ENCODE peak calls at places on chromosomes 16 and 17, in nine cellular contexts. C is D341Med; J is smooth muscle cell of the brain vasculature; K is stimulated activated naive CD8-positive, alpha-beta T cell treated with anti-CD3 and anti-CD28 coated beads, Interleukin-15, Interleukin-2, amounts not matched to agents 100 U/mL and 50 U/mL, for 24 hours; G is glutamatergic neuron; A is psoas muscle; B is Daoy; H is A172; L is activated T-helper 1 cell treated with Interleukin-2 at 50 U/mL for 16 hours. R is an unnamed sample.

GRCh38 chr17:12302711-12303110 is 282.0 kb downstream of the MAP2K4 start:
- DNase-seq in L (no peak), H (no peak), C (no peak), B (no peak), J (no peak), A (no peak), K (no peak), G (no peak), R (no peak)

GRCh38 chr16:31459722-31460581 is 651 bp downstream of the ARMC5 start:
- DNase-seq in A (peak), B (peak), C (peak), L (peak), G (peak), K (peak), J (peak), H (peak), R (peak)

GRCh38 chr17:57357392-57357784 is 101.1 kb downstream of the MSI2 start:
- DNase-seq in A (peak), L (no peak), H (no peak), G (no peak), B (no peak), K (no peak), J (no peak), C (peak), R (no peak)

GRCh38 chr17:36059455-36059854 is 4.6 kb upstream of the CCL18 start:
- DNase-seq in K (no peak), A (no peak), G (no peak), H (no peak), J (no peak), L (no peak), B (no peak), C (no peak), R (no peak)

GRCh38 chr17:73325527-73325842 is 13.7 kb upstream of the CDC42EP4 start:
- DNase-seq in K (no peak), A (peak), H (no peak), B (no peak), L (no peak), C (no peak), G (no peak), J (no peak), R (no peak)

GRCh38 chr17:5786510-5786875 is 202.2 kb upstream of the NLRP1 start:
- DNase-seq in H (no peak), L (no peak), B (no peak), C (no peak), G (no peak), J (no peak), A (no peak), K (no peak), R (no peak)

GRCh38 chr17:81815646-81815985 is 11.7 kb downstream of the GCGR start:
- DNase-seq in L (no peak), A (no peak), B (no peak), J (no peak), H (no peak), K (no peak), G (no peak), C (no peak), R (no peak)

GRCh38 chr16:77918792-77919707 is 103.3 kb upstream of the CLEC3A start:
- DNase-seq in G (no peak), K (no peak), A (no peak), C (no peak), B (peak), L (no peak), H (peak), J (no peak), R (no peak)

GRCh38 chr17:8696456-8696855 is 48.2 kb downstream of the CCDC42 start:
- DNase-seq in G (no peak), B (peak), H (no peak), A (no peak), J (no peak), C (no peak), L (no peak), K (no peak), R (no peak)

GRCh38 chr17:2214887-2215615 is 88.5 kb downstream of the SMG6 start:
- DNase-seq in J (no peak), A (peak), H (peak), G (no peak), L (no peak), C (no peak), K (no peak), B (peak), R (no peak)

GRCh38 chr16:15811778-15812750 is 44.8 kb downstream of the MYH11 start:
- DNase-seq in B (peak), L (no peak), G (peak), A (no peak), C (peak), J (peak), H (peak), K (no peak), R (no peak)

GRCh38 chr17:1907818-1908698 is 78.3 kb downstream of the RPA1 start:
- DNase-seq in J (no peak), H (no peak), G (peak), C (peak), B (peak), L (no peak), A (peak), K (peak), R (no peak)

GRCh38 chr16:6926762-6927161 is 405.9 kb upstream of the RBFOX1 start:
- DNase-seq in H (no peak), A (no peak), C (no peak), J (no peak), B (no peak), L (no peak), K (no peak), G (no peak), R (no peak)

GRCh38 chr16:85902366-85903155 is 3.6 kb downstream of the IRF8 start:
- DNase-seq in B (no peak), C (no peak), A (no peak), H (no peak), J (no peak), K (peak), G (no peak), L (peak), R (no peak)

GRCh38 chr16:81376880-81377279 is 62.1 kb downstream of the GAN start:
- DNase-seq in C (no peak), J (no peak), H (peak), G (no peak), B (peak), A (no peak), L (no peak), K (peak), R (no peak)

GRCh38 chr16:35431829-35432663 is 1972.6 kb downstream of the TP53TG3F start:
- DNase-seq in G (no peak), K (peak), A (no peak), C (no peak), L (no peak), H (no peak), B (peak), J (no peak), R (no peak)

GRCh38 chr17:19331134-19331533 is 31.4 kb downstream of the B9D1 start:
- DNase-seq in C (no peak), B (peak), J (no peak), L (no peak), H (peak), K (no peak), A (no peak), G (no peak), R (no peak)

GRCh38 chr17:15194859-15195277 is 70.3 kb downstream of the PMP22 start:
- DNase-seq in G (no peak), B (no peak), K (no peak), J (no peak), L (no peak), C (no peak), A (no peak), H (no peak), R (no peak)

GRCh38 chr17:48155889-48156670 is 48.5 kb downstream of the SNX11 start:
- DNase-seq in J (no peak), B (no peak), L (no peak), K (no peak), H (no peak), A (no peak), G (no peak), C (no peak), R (no peak)